ENCODE peak calls at places on chromosomes 5 and 9, in four cellular contexts. G, L, U and Y are unnamed samples.

GRCh38 chr5:149938791-149939358 is 5.7 kb downstream of the PDE6A start:
- DNase-seq in U (no peak), G (peak), L (no peak), Y (peak)

GRCh38 chr5:179264053-179264540 is 81.2 kb downstream of the ADAMTS2 start:
- DNase-seq in L (no peak), U (peak), G (no peak), Y (no peak)

GRCh38 chr5:115553082-115553481 is 8.5 kb upstream of the FEM1C start:
- DNase-seq in L (no peak), U (no peak), G (peak), Y (no peak)

GRCh38 chr9:69715825-69716224 is 43.7 kb upstream of the APBA1 start:
- DNase-seq in G (no peak), U (no peak), L (no peak), Y (no peak)

GRCh38 chr5:170291324-170291847 is 6.2 kb downstream of the LCP2 start:
- DNase-seq in L (no peak), G (no peak), U (no peak), Y (no peak)

GRCh38 chr5:29143266-29143665 is 2050.2 kb upstream of the CDH6 start:
- DNase-seq in G (no peak), L (no peak), U (no peak), Y (no peak)

GRCh38 chr9:93265972-93266371 is 82.0 kb downstream of the WNK2 start:
- DNase-seq in G (no peak), U (no peak), L (no peak), Y (no peak)

GRCh38 chr5:175822225-175822624 is 49.2 kb upstream of the CPLX2 start:
- DNase-seq in U (no peak), L (no peak), G (no peak), Y (no peak)

GRCh38 chr5:120314201-120314600 is 149.9 kb upstream of the PRR16 start:
- DNase-seq in G (peak), U (no peak), L (no peak), Y (peak)

GRCh38 chr5:139733698-139734491 is 61.7 kb upstream of the PSD2 start:
- DNase-seq in G (no peak), L (no peak), U (no peak), Y (no peak)

GRCh38 chr5:52989781-52990530 is 804 bp downstream of the ITGA2 start:
- DNase-seq in G (peak), U (peak), L (peak), Y (peak)

GRCh38 chr5:36378551-36378950 is 76.8 kb upstream of the RANBP3L start:
- DNase-seq in U (no peak), G (peak), L (no peak), Y (peak)

GRCh38 chr9:115687356-115687755 is 466.2 kb upstream of the PAPPA start:
- DNase-seq in L (no peak), G (no peak), U (no peak), Y (no peak)

GRCh38 chr5:54514841-54515432 is 2.6 kb upstream of the SNX18 start:
- DNase-seq in U (no peak), L (no peak), G (peak), Y (peak)

GRCh38 chr5:74625742-74626241 is 14.7 kb downstream of the ENC1 start:
- DNase-seq in U (peak), L (no peak), G (no peak), Y (peak)

GRCh38 chr5:157388148-157388547 is 71.9 kb upstream of the NIPAL4 start:
- DNase-seq in U (no peak), G (no peak), L (no peak), Y (no peak)

GRCh38 chr5:64958757-64959391 is 190.1 kb downstream of the CWC27 start:
- DNase-seq in G (peak), U (no peak), L (no peak), Y (peak)

GRCh38 chr5:180804129-180804601 is 1.6 kb upstream of the MGAT1 start:
- DNase-seq in L (peak), G (no peak), U (no peak), Y (no peak)

GRCh38 chr9:15501803-15502202 is 9.0 kb downstream of the PSIP1 start:
- DNase-seq in L (no peak), U (no peak), G (no peak), Y (no peak)

GRCh38 chr9:137000177-137000930 is 4.0 kb upstream of the CLIC3 start:
- DNase-seq in U (no peak), G (peak), L (no peak), Y (peak)

GRCh38 chr9:85114799-85115198 is 445.3 kb downstream of the NTRK2 start:
- DNase-seq in U (no peak), L (no peak), G (no peak), Y (no peak)

GRCh38 chr9:116219686-116220085 is 66.1 kb downstream of the PAPPA start:
- DNase-seq in G (no peak), L (no peak), U (no peak), Y (no peak)

GRCh38 chr5:16467363-16468219 is 2.0 kb upstream of the ZNF622 start:
- DNase-seq in G (peak), U (no peak), L (no peak), Y (peak)

GRCh38 chr9:99962685-99963261 is 56.3 kb downstream of the STX17 start:
- DNase-seq in G (no peak), L (no peak), U (no peak), Y (no peak)

GRCh38 chr5:156934450-156935211 is 28.4 kb downstream of the TIMD4 start:
- DNase-seq in G (no peak), U (no peak), L (peak), Y (no peak)

GRCh38 chr5:162268694-162269481 is 201.3 kb downstream of the GABRG2 start:
- DNase-seq in U (no peak), G (no peak), L (no peak), Y (no peak)

GRCh38 chr5:61768692-61769281 is 436.7 kb downstream of the ZSWIM6 start:
- DNase-seq in L (no peak), G (no peak), U (peak), Y (peak)

GRCh38 chr9:112705773-112706427 is 12.0 kb downstream of the INIP start:
- DNase-seq in G (peak), L (no peak), U (peak), Y (peak)

GRCh38 chr5:96079075-96079474 is 117.4 kb upstream of the ELL2 start:
- DNase-seq in G (peak), L (no peak), U (no peak), Y (peak)

GRCh38 chr5:132256086-132256782 is 1.3 kb upstream of the PDLIM4 start:
- DNase-seq in U (no peak), L (no peak), G (no peak), Y (no peak)

GRCh38 chr5:83919071-83920041 is 198.7 kb upstream of the HAPLN1 start:
- DNase-seq in L (no peak), G (no peak), U (no peak), Y (peak)

GRCh38 chr9:1434082-1434481 is 383.9 kb downstream of the DMRT2 start:
- DNase-seq in G (no peak), U (no peak), L (no peak), Y (no peak)

GRCh38 chr5:178108966-178109365 is 4.4 kb upstream of the N4BP3 start:
- DNase-seq in G (no peak), U (no peak), L (no peak), Y (no peak)

GRCh38 chr9:16207161-16207560 is 654.3 kb downstream of the CCDC171 start:
- DNase-seq in G (peak), L (peak), U (no peak), Y (peak)

GRCh38 chr9:89518466-89519392 is 20.8 kb upstream of the SEMA4D start:
- DNase-seq in G (no peak), U (no peak), L (no peak), Y (no peak)

GRCh38 chr9:137892424-137893191 is 15.0 kb downstream of the CACNA1B start:
- DNase-seq in L (no peak), G (no peak), U (no peak), Y (no peak)

GRCh38 chr9:94697972-94698581 is 28.4 kb upstream of the AOPEP start:
- DNase-seq in L (no peak), U (peak), G (no peak), Y (peak)

GRCh38 chr9:126347911-126348760 is 21.5 kb downstream of the MVB12B start:
- DNase-seq in L (no peak), U (peak), G (no peak), Y (peak)

GRCh38 chr5:65769539-65769938 is 47.5 kb downstream of the NLN start:
- DNase-seq in U (no peak), L (no peak), G (peak), Y (peak)

GRCh38 chr5:135546912-135547311 is 11.1 kb upstream of the NEUROG1 start:
- DNase-seq in U (no peak), L (no peak), G (no peak), Y (no peak)
- TF ChIP-seq CTCF in U (no peak), L (no peak), G (no peak), Y (no peak)

DNA sequence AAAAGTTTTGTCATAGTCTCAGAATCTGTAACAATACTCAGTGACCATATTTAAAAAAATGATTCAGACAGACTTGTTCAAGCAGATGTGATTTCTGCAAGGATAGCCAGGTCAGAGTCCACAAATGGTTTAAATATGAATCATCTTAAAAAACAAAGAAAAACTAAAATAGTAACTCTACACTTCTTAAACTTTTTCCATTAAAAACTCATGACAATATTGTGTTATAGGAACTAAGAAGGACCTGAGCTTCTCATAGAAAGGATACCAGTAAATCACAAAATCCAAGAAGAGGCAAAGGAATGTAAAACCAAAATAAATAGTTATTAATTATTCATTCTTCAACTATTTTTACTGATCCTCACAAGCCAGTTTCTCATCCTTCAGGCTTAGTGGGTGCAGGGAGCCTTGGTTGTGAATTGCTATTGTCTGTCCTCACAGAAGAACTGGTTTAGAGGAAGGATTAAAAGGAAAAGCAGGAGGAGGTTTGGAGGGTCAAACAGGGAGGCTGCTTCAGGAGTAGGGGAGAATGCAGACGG is 110.5 kb downstream of the CCDC192 start:
- DNase-seq in G (peak), L (no peak), U (no peak), Y (peak)
- TF ChIP-seq CTCF in G (no peak), L (no peak), U (no peak), Y (no peak)

GRCh38 chr9:121720992-121721350 is 69.5 kb downstream of the DAB2IP start:
- DNase-seq in L (no peak), U (no peak), G (no peak), Y (no peak)
- TF ChIP-seq CTCF in L (no peak), U (peak), G (no peak), Y (peak)

DNA sequence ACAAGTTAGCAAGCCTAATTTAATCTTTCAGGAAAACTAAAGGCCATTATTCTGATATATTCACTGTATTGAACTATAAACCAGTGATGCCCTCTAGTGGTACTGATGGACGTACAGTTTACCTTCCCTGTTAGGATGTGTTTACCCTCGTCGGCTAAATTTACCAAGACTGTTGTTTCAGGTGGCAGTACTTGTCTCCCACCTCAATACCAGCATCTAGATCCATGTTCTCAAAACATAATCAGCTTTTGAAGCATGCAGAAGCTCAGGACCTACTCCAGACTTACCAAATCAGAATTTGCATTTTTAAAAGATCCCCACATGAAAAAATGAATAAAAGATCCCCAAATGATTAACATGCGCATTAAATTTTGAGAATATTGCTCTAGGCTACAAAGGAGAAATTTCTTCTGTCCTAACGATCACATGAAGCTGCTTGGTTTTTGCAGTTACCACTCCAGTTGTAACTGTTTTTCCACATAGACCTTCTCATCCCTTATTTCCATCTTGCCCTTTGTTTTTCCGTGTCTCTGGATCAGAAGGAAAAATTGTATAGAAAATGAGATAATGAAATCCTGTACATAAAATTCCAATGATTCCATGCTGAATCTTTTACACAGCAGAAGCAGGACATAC is 3.2 kb upstream of the BAAT start:
- DNase-seq in U (no peak), G (no peak), L (no peak), Y (peak)
- TF ChIP-seq CTCF in U (peak), G (peak), L (peak), Y (peak)

GRCh38 chr5:123144096-123144495 is 55.1 kb downstream of the PRDM6 start:
- DNase-seq in G (no peak), L (no peak), U (no peak), Y (no peak)
- TF ChIP-seq CTCF in G (no peak), L (no peak), U (no peak), Y (no peak)

GRCh38 chr9:129365196-129365595 is 187.1 kb upstream of the IER5L start:
- DNase-seq in U (no peak), L (no peak), G (no peak), Y (no peak)

GRCh38 chr9:129361196-129361595 is 183.1 kb upstream of the IER5L start:
- DNase-seq in L (no peak), U (no peak), G (no peak), Y (no peak)

GRCh38 chr9:129363216-129363873 is 185.3 kb upstream of the IER5L start:
- DNase-seq in L (no peak), U (no peak), G (no peak), Y (no peak)

GRCh38 chr9:129359871-129360536 is 181.9 kb upstream of the IER5L start:
- DNase-seq in L (no peak), G (no peak), U (no peak), Y (no peak)

DNA sequence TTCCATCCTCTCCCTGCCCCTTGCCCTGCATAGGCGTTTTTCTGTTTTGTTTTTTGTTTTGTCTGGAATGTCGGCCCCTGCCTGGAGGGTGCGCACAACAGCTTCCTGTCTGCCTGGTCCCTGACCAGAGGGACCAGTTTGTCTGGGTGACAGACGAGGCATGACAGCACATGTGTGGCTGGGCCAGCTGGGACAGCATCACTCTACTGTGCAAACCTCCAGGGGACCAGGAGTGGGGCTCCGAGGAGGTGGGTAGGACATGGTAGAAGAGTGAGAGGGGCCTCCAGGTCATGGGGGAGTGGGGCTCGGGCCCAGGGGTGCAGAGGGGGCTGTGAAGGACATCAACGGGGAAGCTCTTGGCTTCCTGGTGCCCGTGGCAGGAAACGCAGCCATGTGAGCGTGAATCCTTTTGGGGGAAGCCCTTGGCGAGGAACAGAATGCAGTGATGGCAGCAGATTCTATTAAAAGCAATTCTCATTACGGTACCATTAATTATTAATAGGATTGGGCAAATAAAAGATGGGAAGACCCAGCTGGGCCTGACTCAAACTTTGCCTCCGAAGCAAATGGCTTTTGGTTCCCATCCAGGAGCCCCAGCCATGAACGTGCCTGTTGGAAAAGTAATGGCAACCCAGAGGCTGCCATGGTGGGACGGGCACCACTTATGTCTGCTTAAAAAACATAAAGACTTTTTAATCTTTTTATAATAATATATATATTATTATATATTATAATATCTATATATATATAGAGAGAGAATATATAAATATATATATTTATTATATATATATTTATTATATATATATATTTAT is 184.4 kb upstream of the IER5L start:
- DNase-seq in G (no peak), U (no peak), L (no peak), Y (no peak)
- TF ChIP-seq CTCF in G (no peak), U (no peak), L (no peak), Y (no peak)

GRCh38 chr5:6768590-6769230 is 55.5 kb downstream of the TENT4A start:
- DNase-seq in G (no peak), U (no peak), L (no peak), Y (no peak)
- TF ChIP-seq CTCF in G (no peak), U (peak), L (no peak), Y (no peak)